ENCODE peak calls at places on chromosomes 16 and 17, in four cellular contexts. F is CD14-positive monocyte, A is GM18507, G is NCI-H446. R is an unnamed sample.

GRCh38 chr16:20944861-20945390 is 44.4 kb downstream of the LYRM1 start:
- DNase-seq in F (peak), A (no peak), G (no peak), R (no peak)

GRCh38 chr17:29562615-29563014 is 4.2 kb downstream of the ABHD15 start:
- DNase-seq in F (no peak), G (no peak), A (no peak), R (no peak)

GRCh38 chr17:66304304-66305174 is 2.1 kb downstream of the PRKCA start:
- DNase-seq in F (no peak), G (no peak), A (no peak), R (no peak)

GRCh38 chr16:11957591-11958395 is 7.2 kb upstream of the TNFRSF17 start:
- DNase-seq in F (no peak), A (no peak), G (no peak), R (no peak)

GRCh38 chr17:38455288-38455915 is 27.1 kb downstream of the ARHGAP23 start:
- DNase-seq in A (no peak), F (no peak), G (no peak), R (no peak)

GRCh38 chr17:28033972-28034714 is 8.3 kb upstream of the NLK start:
- DNase-seq in A (no peak), F (no peak), G (no peak), R (peak)

GRCh38 chr17:82407255-82407654 is 10.9 kb upstream of the HEXD start:
- DNase-seq in G (no peak), A (no peak), F (no peak), R (no peak)

GRCh38 chr17:77681820-77682219 is 276.7 kb upstream of the TNRC6C start:
- DNase-seq in A (no peak), G (peak), F (no peak), R (peak)

GRCh38 chr17:50371526-50371925 is 1.5 kb downstream of the MRPL27 start:
- DNase-seq in F (no peak), G (no peak), A (no peak), R (no peak)

GRCh38 chr17:2347805-2348685 is 10.7 kb downstream of the SGSM2 start:
- DNase-seq in F (no peak), G (peak), A (no peak), R (peak)

GRCh38 chr16:85471469-85472431 is 141.4 kb upstream of the GSE1 start:
- DNase-seq in G (no peak), A (no peak), F (no peak), R (no peak)

GRCh38 chr17:39114744-39115534 is 36.5 kb downstream of the PLXDC1 start:
- DNase-seq in G (no peak), F (no peak), A (no peak), R (peak)

R was measured in fibroblast of the conjunctiva.